ENCODE peak calls at places on chromosomes 13 and 19, in four cellular contexts. One of them, this sample, is unnamed.

GRCh38 chr19:35513231-35513974 is at the start of gene DMKN:
- DNase-seq in brain pericyte: no peak
- DNase-seq in T-helper 2 cell treated with Interferon-gamma antibody and Interleukin-4, amounts not matched to agents 5 μg/mL and 100 μg/mL, for 36 hours: no peak
- DNase-seq in AG09309: peak; percentile 25
- DNase-seq in this sample: no peak

GRCh38 chr13:40786568-40786996 is 2.8 kb upstream of the SLC25A15 start:
- DNase-seq in brain pericyte: no peak
- DNase-seq in T-helper 2 cell treated with Interferon-gamma antibody and Interleukin-4, amounts not matched to agents 5 μg/mL and 100 μg/mL, for 36 hours: peak; percentile 48
- DNase-seq in AG09309: no peak
- DNase-seq in this sample: no peak

GRCh38 chr19:46372901-46373572 is 26.1 kb downstream of the PPP5C start:
- DNase-seq in brain pericyte: no peak
- DNase-seq in T-helper 2 cell treated with Interferon-gamma antibody and Interleukin-4, amounts not matched to agents 5 μg/mL and 100 μg/mL, for 36 hours: no peak
- DNase-seq in AG09309: no peak
- DNase-seq in this sample: no peak

GRCh38 chr13:110418944-110419343 is 111.9 kb downstream of the COL4A2 start:
- DNase-seq in brain pericyte: no peak
- DNase-seq in T-helper 2 cell treated with Interferon-gamma antibody and Interleukin-4, amounts not matched to agents 5 μg/mL and 100 μg/mL, for 36 hours: no peak
- DNase-seq in AG09309: no peak
- DNase-seq in this sample: no peak

GRCh38 chr19:610801-611505 is 21.3 kb downstream of the HCN2 start:
- DNase-seq in brain pericyte: peak; percentile 92
- DNase-seq in T-helper 2 cell treated with Interferon-gamma antibody and Interleukin-4, amounts not matched to agents 5 μg/mL and 100 μg/mL, for 36 hours: peak; percentile 59
- DNase-seq in AG09309: no peak
- DNase-seq in this sample: no peak

GRCh38 chr13:94617389-94618000 is 15.8 kb downstream of the GPR180 start:
- DNase-seq in brain pericyte: no peak
- DNase-seq in T-helper 2 cell treated with Interferon-gamma antibody and Interleukin-4, amounts not matched to agents 5 μg/mL and 100 μg/mL, for 36 hours: no peak
- DNase-seq in AG09309: no peak
- DNase-seq in this sample: no peak

GRCh38 chr19:51148571-51148970 is 6.5 kb downstream of the SIGLEC7 start:
- DNase-seq in brain pericyte: no peak
- DNase-seq in T-helper 2 cell treated with Interferon-gamma antibody and Interleukin-4, amounts not matched to agents 5 μg/mL and 100 μg/mL, for 36 hours: no peak
- DNase-seq in AG09309: no peak
- DNase-seq in this sample: no peak

GRCh38 chr19:28234637-28235036 is 978.3 kb downstream of the UQCRFS1 start:
- DNase-seq in brain pericyte: no peak
- DNase-seq in T-helper 2 cell treated with Interferon-gamma antibody and Interleukin-4, amounts not matched to agents 5 μg/mL and 100 μg/mL, for 36 hours: no peak
- DNase-seq in AG09309: peak; percentile 10
- DNase-seq in this sample: no peak

GRCh38 chr13:30905932-30906383 is at the start of gene MEDAG:
- DNase-seq in brain pericyte: peak; percentile 64
- DNase-seq in T-helper 2 cell treated with Interferon-gamma antibody and Interleukin-4, amounts not matched to agents 5 μg/mL and 100 μg/mL, for 36 hours: no peak
- DNase-seq in AG09309: no peak
- DNase-seq in this sample: no peak

GRCh38 chr13:31797154-31797775 is 57.9 kb downstream of the RXFP2 start:
- DNase-seq in brain pericyte: no peak
- DNase-seq in T-helper 2 cell treated with Interferon-gamma antibody and Interleukin-4, amounts not matched to agents 5 μg/mL and 100 μg/mL, for 36 hours: no peak
- DNase-seq in AG09309: no peak
- DNase-seq in this sample: no peak

GRCh38 chr13:32940601-32941000 is 75.6 kb upstream of the KL start:
- DNase-seq in brain pericyte: peak; percentile 41
- DNase-seq in T-helper 2 cell treated with Interferon-gamma antibody and Interleukin-4, amounts not matched to agents 5 μg/mL and 100 μg/mL, for 36 hours: no peak
- DNase-seq in AG09309: no peak
- DNase-seq in this sample: no peak

GRCh38 chr13:41468631-41469030 is 11.3 kb downstream of the RGCC start:
- DNase-seq in brain pericyte: no peak
- DNase-seq in T-helper 2 cell treated with Interferon-gamma antibody and Interleukin-4, amounts not matched to agents 5 μg/mL and 100 μg/mL, for 36 hours: no peak
- DNase-seq in AG09309: no peak
- DNase-seq in this sample: no peak

GRCh38 chr13:87426737-87427136 is 244.4 kb upstream of the SLITRK5 start:
- DNase-seq in brain pericyte: no peak
- DNase-seq in T-helper 2 cell treated with Interferon-gamma antibody and Interleukin-4, amounts not matched to agents 5 μg/mL and 100 μg/mL, for 36 hours: no peak
- DNase-seq in AG09309: no peak
- DNase-seq in this sample: no peak

GRCh38 chr19:12333162-12334159 is at the start of gene ZNF563:
- DNase-seq in brain pericyte: peak; percentile 67
- DNase-seq in T-helper 2 cell treated with Interferon-gamma antibody and Interleukin-4, amounts not matched to agents 5 μg/mL and 100 μg/mL, for 36 hours: peak; percentile 97
- DNase-seq in AG09309: peak; percentile 73
- DNase-seq in this sample: peak; percentile 73

GRCh38 chr19:43582495-43582894 is 6.9 kb downstream of the PINLYP start:
- DNase-seq in brain pericyte: no peak
- DNase-seq in T-helper 2 cell treated with Interferon-gamma antibody and Interleukin-4, amounts not matched to agents 5 μg/mL and 100 μg/mL, for 36 hours: no peak
- DNase-seq in AG09309: no peak
- DNase-seq in this sample: no peak

GRCh38 chr13:91326156-91326555 is 21.3 kb upstream of the MIR17HG start:
- DNase-seq in brain pericyte: no peak
- DNase-seq in T-helper 2 cell treated with Interferon-gamma antibody and Interleukin-4, amounts not matched to agents 5 μg/mL and 100 μg/mL, for 36 hours: no peak
- DNase-seq in AG09309: no peak
- DNase-seq in this sample: no peak

GRCh38 chr19:10871711-10872550 is 578 bp downstream of the CARM1 start:
- DNase-seq in brain pericyte: no peak
- DNase-seq in T-helper 2 cell treated with Interferon-gamma antibody and Interleukin-4, amounts not matched to agents 5 μg/mL and 100 μg/mL, for 36 hours: peak; percentile 38
- DNase-seq in AG09309: no peak
- DNase-seq in this sample: no peak

GRCh38 chr13:96779691-96780090 is 214.6 kb downstream of the OXGR1 start:
- DNase-seq in brain pericyte: no peak
- DNase-seq in T-helper 2 cell treated with Interferon-gamma antibody and Interleukin-4, amounts not matched to agents 5 μg/mL and 100 μg/mL, for 36 hours: no peak
- DNase-seq in AG09309: no peak
- DNase-seq in this sample: no peak

GRCh38 chr13:32796754-32797153 is 210.5 kb downstream of the PDS5B start:
- DNase-seq in brain pericyte: no peak
- DNase-seq in T-helper 2 cell treated with Interferon-gamma antibody and Interleukin-4, amounts not matched to agents 5 μg/mL and 100 μg/mL, for 36 hours: no peak
- DNase-seq in AG09309: no peak
- DNase-seq in this sample: no peak

GRCh38 chr19:50998061-50998460 is 3.3 kb downstream of the KLK8 start:
- DNase-seq in brain pericyte: no peak
- DNase-seq in T-helper 2 cell treated with Interferon-gamma antibody and Interleukin-4, amounts not matched to agents 5 μg/mL and 100 μg/mL, for 36 hours: no peak
- DNase-seq in AG09309: no peak
- DNase-seq in this sample: no peak